ENCODE peak calls at places on chromosomes 1 and 21, in four cellular contexts. B, R, Q and J are unnamed samples.

GRCh38 chr1:18032475-18032874 is 75.1 kb upstream of the IGSF21 start:
- DNase-seq in B (no peak), Q (no peak), R (no peak), J (no peak)

GRCh38 chr1:56516539-56517252 is 62.7 kb downstream of the PLPP3 start:
- DNase-seq in B (no peak), Q (no peak), R (no peak), J (no peak)

GRCh38 chr1:200260587-200261335 is 149.1 kb downstream of the ZNF281 start:
- DNase-seq in Q (no peak), B (no peak), R (no peak), J (no peak)

GRCh38 chr1:173477286-173478098 is at the start of gene PRDX6:
- DNase-seq in B (peak), Q (peak), R (no peak), J (peak)

GRCh38 chr1:156848461-156849150 is 10.3 kb downstream of the INSRR start:
- DNase-seq in R (no peak), B (no peak), Q (peak), J (no peak)

GRCh38 chr1:202047977-202048376 is 37.6 kb downstream of the ELF3 start:
- DNase-seq in B (no peak), Q (no peak), R (no peak), J (no peak)

GRCh38 chr1:115062542-115063004 is 26.7 kb downstream of the TSPAN2 start:
- DNase-seq in B (no peak), Q (peak), R (no peak), J (no peak)

GRCh38 chr1:198157847-198158765 is 1.3 kb downstream of the NEK7 start:
- DNase-seq in B (no peak), R (no peak), Q (no peak), J (no peak)

GRCh38 chr21:44802396-44803153 is 955 bp upstream of the UBE2G2 start:
- DNase-seq in B (no peak), R (no peak), Q (no peak), J (no peak)

GRCh38 chr1:63112155-63112914 is 210.0 kb upstream of the FOXD3 start:
- DNase-seq in Q (no peak), R (no peak), B (no peak), J (no peak)

GRCh38 chr1:248822148-248823032 is 3.3 kb downstream of the SH3BP5L start:
- DNase-seq in B (no peak), Q (no peak), R (no peak), J (no peak)

GRCh38 chr1:204714861-204715511 is 29.4 kb upstream of the LRRN2 start:
- DNase-seq in Q (no peak), R (no peak), B (no peak), J (no peak)

GRCh38 chr1:36397378-36398230 is at the start of gene LSM10:
- DNase-seq in R (peak), Q (peak), B (peak), J (peak)

GRCh38 chr1:34746785-34747637 is 7.8 kb upstream of the GJB5 start:
- DNase-seq in B (no peak), Q (no peak), R (no peak), J (no peak)

GRCh38 chr1:29322147-29322694 is 85.9 kb downstream of the PTPRU start:
- DNase-seq in Q (no peak), R (no peak), B (no peak), J (no peak)

GRCh38 chr1:87300579-87300978 is 28.1 kb upstream of the LMO4 start:
- DNase-seq in Q (no peak), R (no peak), B (no peak), J (no peak)

GRCh38 chr1:46002751-46003150 is 129.7 kb downstream of the PIK3R3 start:
- DNase-seq in R (no peak), Q (no peak), B (no peak), J (no peak)

GRCh38 chr21:27759091-27759659 is 792.3 kb upstream of the ADAMTS5 start:
- DNase-seq in B (no peak), Q (no peak), R (no peak), J (no peak)

GRCh38 chr1:117780981-117781475 is 148.4 kb downstream of the GDAP2 start:
- DNase-seq in Q (no peak), R (no peak), B (peak), J (no peak)

GRCh38 chr1:115828101-115829022 is 12.6 kb downstream of the NHLH2 start:
- DNase-seq in R (no peak), B (peak), Q (peak), J (no peak)

GRCh38 chr1:234503193-234504050 is 24.4 kb upstream of the TARBP1 start:
- DNase-seq in Q (no peak), R (no peak), B (no peak), J (no peak)

GRCh38 chr1:17545354-17545753 is 5.9 kb downstream of the ARHGEF10L start:
- DNase-seq in Q (no peak), R (no peak), B (no peak), J (no peak)

GRCh38 chr1:234330843-234331215 is 42.4 kb upstream of the COA6 start:
- DNase-seq in Q (no peak), R (no peak), B (no peak), J (no peak)

GRCh38 chr1:5878938-5879337 is 113.3 kb downstream of the NPHP4 start:
- DNase-seq in R (no peak), B (no peak), Q (no peak), J (no peak)

GRCh38 chr21:45543371-45543709 is 1.1 kb upstream of the SLC19A1 start:
- DNase-seq in B (peak), R (no peak), Q (peak), J (no peak)

GRCh38 chr1:244759158-244759557 is 76.3 kb upstream of the COX20 start:
- DNase-seq in B (no peak), R (no peak), Q (no peak), J (no peak)

GRCh38 chr1:94924967-94925366 is 1.9 kb downstream of the CNN3 start:
- DNase-seq in B (no peak), Q (no peak), R (no peak), J (no peak)

GRCh38 chr1:77779529-77780281 is at the start of gene MIGA1:
- DNase-seq in B (peak), R (peak), Q (peak), J (peak)

GRCh38 chr1:54347955-54348699 is 58.1 kb downstream of the SSBP3 start:
- DNase-seq in Q (no peak), R (no peak), B (no peak), J (no peak)

GRCh38 chr1:66243548-66244130 is 290.3 kb upstream of the SGIP1 start:
- DNase-seq in Q (no peak), B (no peak), R (no peak), J (no peak)

GRCh38 chr1:41935226-41935625 is 16.5 kb upstream of the HIVEP3 start:
- DNase-seq in R (no peak), B (no peak), Q (no peak), J (no peak)

GRCh38 chr1:3275471-3276340 is 178.8 kb upstream of the ARHGEF16 start:
- DNase-seq in R (peak), Q (peak), B (no peak), J (no peak)

GRCh38 chr1:244214009-244214967 is 163.2 kb downstream of the ZBTB18 start:
- DNase-seq in R (no peak), B (peak), Q (no peak), J (no peak)

GRCh38 chr1:118101445-118101844 is 83.6 kb downstream of the SPAG17 start:
- DNase-seq in B (no peak), Q (no peak), R (no peak), J (no peak)

GRCh38 chr1:61046434-61046833 is 35.9 kb upstream of the NFIA start:
- DNase-seq in Q (no peak), B (no peak), R (no peak), J (no peak)

GRCh38 chr1:61156576-61157239 is 74.3 kb downstream of the NFIA start:
- DNase-seq in R (no peak), B (no peak), Q (no peak), J (no peak)

GRCh38 chr21:41761211-41762181 is 5.4 kb downstream of the RIPK4 start:
- DNase-seq in Q (peak), B (no peak), R (no peak), J (no peak)

GRCh38 chr21:41762753-41763152 is 4.1 kb downstream of the RIPK4 start:
- DNase-seq in R (no peak), Q (no peak), B (no peak), J (no peak)

GRCh38 chr21:41763996-41764395 is 2.9 kb downstream of the RIPK4 start:
- DNase-seq in R (no peak), B (no peak), Q (peak), J (no peak)

GRCh38 chr21:41763398-41763931 is 3.4 kb downstream of the RIPK4 start:
- DNase-seq in B (no peak), R (no peak), Q (peak), J (no peak)

DNA sequence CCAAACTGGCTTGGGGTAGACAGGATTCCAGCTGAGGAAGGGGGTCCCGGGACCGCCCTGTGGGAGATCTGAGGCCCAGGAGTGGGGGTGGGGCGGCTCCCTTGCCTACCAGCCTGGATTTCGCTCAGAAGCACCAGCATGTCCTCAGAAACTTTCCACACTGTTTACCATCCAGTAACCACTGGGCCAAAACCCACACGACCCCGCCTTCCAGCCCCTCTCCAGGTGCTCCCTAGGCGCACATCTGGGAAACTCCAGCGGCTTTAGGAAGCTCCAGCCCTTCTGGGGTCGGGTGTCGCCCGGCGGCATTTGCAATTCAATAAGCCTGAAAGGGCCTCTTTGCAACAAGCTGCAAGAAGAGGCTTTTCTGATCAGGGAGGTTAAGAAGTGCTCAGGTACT is 4.6 kb downstream of the RIPK4 start:
- DNase-seq in R (no peak), B (no peak), Q (no peak), J (no peak)
- H3K27ac ChIP-seq in R (no peak), B (no peak), Q (no peak), J (no peak)

GRCh38 chr21:31343680-31344480 is at the start of gene TIAM1:
- DNase-seq in Q (peak), R (peak), B (peak), J (peak)

GRCh38 chr21:31343030-31343510 is 991 bp downstream of the TIAM1 start:
- DNase-seq in Q (no peak), B (no peak), R (no peak), J (no peak)

GRCh38 chr21:31340942-31341487 is 3.0 kb downstream of the TIAM1 start:
- DNase-seq in B (no peak), Q (no peak), R (no peak), J (no peak)

GRCh38 chr21:31340499-31340898 is 3.6 kb downstream of the TIAM1 start:
- DNase-seq in R (no peak), B (no peak), Q (no peak), J (no peak)

DNA sequence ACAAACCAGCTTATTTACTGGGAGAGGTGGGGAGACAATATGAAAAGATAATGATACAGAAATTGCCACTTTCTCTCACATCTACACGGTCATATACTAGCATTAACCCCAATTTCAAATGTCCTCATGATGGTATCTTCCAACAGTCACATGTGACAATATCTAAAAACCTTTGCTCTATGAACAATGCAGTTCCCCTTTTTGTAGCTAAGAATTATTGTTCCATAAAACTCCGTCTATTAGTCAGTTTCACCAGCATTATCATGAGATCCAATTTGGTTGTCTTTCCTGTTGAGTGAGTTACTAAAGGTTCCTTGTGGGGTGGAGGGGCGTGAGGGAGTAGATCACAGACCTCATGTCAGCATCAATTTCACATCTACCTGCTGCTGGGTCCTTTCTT is 1.7 kb downstream of the TIAM1 start:
- DNase-seq in B (no peak), R (no peak), Q (no peak), J (no peak)
- H3K27ac ChIP-seq in B (no peak), R (no peak), Q (no peak), J (no peak)

GRCh38 chr1:170213598-170213997 is 67.8 kb downstream of the NTMT2 start:
- DNase-seq in Q (peak), B (no peak), R (no peak), J (no peak)
- H3K27ac ChIP-seq in Q (peak), B (peak), R (no peak), J (no peak)

GRCh38 chr1:12613180-12613579 is 4.8 kb downstream of the DHRS3 start:
- DNase-seq in B (no peak), Q (no peak), R (no peak), J (no peak)
- H3K27ac ChIP-seq in B (peak), Q (no peak), R (no peak), J (no peak)

GRCh38 chr1:181089777-181090505 is 1.4 kb downstream of the IER5 start:
- DNase-seq in B (peak), R (no peak), Q (peak), J (peak)

GRCh38 chr1:181092056-181092455 is 3.6 kb downstream of the IER5 start:
- DNase-seq in R (no peak), Q (no peak), B (no peak), J (no peak)

GRCh38 chr1:181090653-181091126 is 2.2 kb downstream of the IER5 start:
- DNase-seq in R (no peak), Q (no peak), B (no peak), J (no peak)

GRCh38 chr1:181092883-181093282 is 4.4 kb downstream of the IER5 start:
- DNase-seq in B (no peak), R (no peak), Q (no peak), J (no peak)

DNA sequence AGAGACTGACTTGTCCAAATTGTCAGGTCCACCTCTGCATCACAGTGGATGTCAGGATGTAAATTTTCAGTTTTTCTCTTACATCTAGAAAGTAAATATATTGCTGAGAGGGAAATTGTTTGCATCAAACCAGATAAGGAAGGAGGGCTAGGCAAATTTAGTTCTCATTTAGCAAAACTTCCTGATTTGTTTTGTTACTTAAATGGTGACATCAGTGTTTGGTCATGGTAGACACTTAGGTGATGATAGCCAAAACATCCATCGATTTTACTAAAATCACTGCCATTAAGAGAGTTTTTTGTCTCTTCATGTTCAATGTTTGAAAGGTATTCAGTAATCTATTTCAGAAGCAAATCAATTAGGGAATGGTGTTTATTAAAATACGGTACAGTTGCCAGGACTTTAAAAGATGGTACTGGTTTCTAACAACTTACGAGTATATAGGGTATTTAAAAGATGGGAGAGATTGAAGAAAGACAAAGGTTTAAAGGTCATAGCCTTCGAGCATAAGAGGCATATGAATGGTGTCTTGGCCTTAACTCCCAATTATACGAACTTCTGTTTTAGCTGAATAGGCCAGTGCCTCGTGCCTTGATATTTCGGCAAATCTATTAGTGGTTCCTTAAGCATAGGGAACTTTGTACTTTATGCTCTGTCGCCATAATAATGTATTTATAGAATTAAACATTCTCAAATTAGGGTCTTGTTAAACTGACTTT is 3.0 kb downstream of the IER5 start:
- DNase-seq in R (no peak), B (no peak), Q (no peak), J (no peak)
- H3K27ac ChIP-seq in R (no peak), B (peak), Q (no peak), J (no peak)

DNA sequence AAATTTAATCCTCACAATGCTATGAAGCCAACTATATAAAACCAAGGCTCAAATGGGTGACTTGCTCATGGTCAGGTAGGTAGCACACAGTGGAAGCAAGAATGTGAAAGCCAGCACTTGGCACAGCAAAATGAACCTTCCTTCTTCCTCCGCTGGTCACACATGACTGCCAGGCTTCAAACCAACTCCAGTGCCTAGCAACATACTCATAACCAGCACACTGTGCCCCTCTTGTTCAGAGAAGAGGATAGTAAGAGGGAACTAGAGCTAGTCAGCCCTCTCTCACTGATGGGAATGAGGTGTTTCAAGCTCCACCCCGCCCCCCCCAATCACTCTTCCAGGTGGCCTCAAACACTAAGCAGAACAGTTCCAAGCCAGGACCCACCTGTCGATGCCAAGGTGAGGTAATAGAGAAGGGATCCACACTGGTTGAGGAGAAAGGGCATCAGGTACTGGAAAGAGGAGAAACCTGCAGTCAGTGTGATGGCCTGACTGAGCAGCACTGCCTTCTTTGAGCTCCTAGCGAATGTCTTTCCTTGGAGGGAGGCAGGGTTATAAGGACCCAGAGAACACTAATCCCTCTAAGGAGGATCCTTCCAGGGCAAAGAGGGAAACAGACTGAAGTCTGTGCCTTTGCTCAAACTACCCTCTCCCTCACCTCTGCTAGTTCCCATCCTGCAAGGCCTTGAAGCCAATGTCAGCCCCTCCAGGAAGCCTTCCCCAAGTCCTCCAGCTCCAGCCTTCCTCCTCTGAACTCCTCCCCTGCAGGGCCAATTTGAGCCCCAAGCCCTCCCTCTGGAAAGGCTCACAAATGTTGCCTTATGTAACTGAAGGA is 1.2 kb downstream of the TMEM234 start:
- DNase-seq in R (no peak), Q (no peak), B (no peak), J (no peak)
- H3K27ac ChIP-seq in R (peak), Q (no peak), B (peak), J (no peak)

GRCh38 chr1:211639500-211640361 is 35.7 kb downstream of the NEK2 start:
- DNase-seq in Q (no peak), B (no peak), R (no peak), J (no peak)
- H3K27ac ChIP-seq in Q (no peak), B (no peak), R (no peak), J (no peak)

GRCh38 chr1:152165291-152166077 is 6.5 kb upstream of the RPTN start:
- DNase-seq in R (no peak), Q (no peak), B (no peak), J (no peak)
- H3K27ac ChIP-seq in R (no peak), Q (no peak), B (no peak), J (no peak)